ENCODE peak calls at places on chromosomes 11 and 22, in six cellular contexts. X is T-helper 2 cell; T is testis; S is NCI-H526; M is CD8-positive, alpha-beta T cell; J is stomach. C is an unnamed sample.

GRCh38 chr11:19766810-19767209 is 54.2 kb downstream of the NAV2 start:
- DNase-seq in M (no peak), S (no peak), T (no peak), X (no peak), J (no peak), C (no peak)

GRCh38 chr22:19674929-19675253 is 39.4 kb upstream of the SEPTIN5 start:
- DNase-seq in M (no peak), S (no peak), T (no peak), J (no peak), X (no peak), C (no peak)

GRCh38 chr22:28801845-28802594 is 1.7 kb upstream of the XBP1 start:
- DNase-seq in J (peak), M (no peak), S (peak), T (peak), X (no peak), C (no peak)

GRCh38 chr11:66264893-66265292 is 3.5 kb upstream of the RAB1B start:
- DNase-seq in M (peak), X (no peak), S (peak), J (peak), T (no peak), C (no peak)

GRCh38 chr11:35131760-35132159 is 7.2 kb upstream of the CD44 start:
- DNase-seq in T (no peak), X (no peak), S (no peak), J (no peak), M (no peak), C (no peak)

GRCh38 chr11:122696662-122697061 is 41.1 kb downstream of the UBASH3B start:
- DNase-seq in J (no peak), T (no peak), S (no peak), M (peak), X (peak), C (peak)

GRCh38 chr11:15035283-15035682 is 38.1 kb upstream of the CALCB start:
- DNase-seq in T (no peak), M (no peak), S (peak), X (no peak), J (no peak), C (no peak)

GRCh38 chr11:105151936-105152554 is 12.5 kb upstream of the CARD18 start:
- DNase-seq in J (no peak), T (no peak), M (no peak), X (no peak), S (no peak), C (no peak)

GRCh38 chr11:64060861-64061444 is 25.2 kb downstream of the FLRT1 start:
- DNase-seq in J (peak), S (peak), X (peak), T (peak), M (peak), C (no peak)

GRCh38 chr11:75437966-75438659 is 5.1 kb upstream of the KLHL35 start:
- DNase-seq in X (no peak), M (no peak), J (no peak), S (no peak), T (no peak), C (no peak)

GRCh38 chr11:101061606-101062005 is 68.0 kb downstream of the PGR start:
- DNase-seq in J (no peak), T (no peak), X (no peak), S (no peak), M (no peak), C (no peak)

GRCh38 chr11:75204012-75204674 is 36.4 kb upstream of the TPBGL start:
- DNase-seq in T (no peak), X (no peak), S (no peak), M (no peak), J (no peak), C (no peak)

GRCh38 chr11:114738954-114739353 is 60.6 kb downstream of the NXPE2 start:
- DNase-seq in S (peak), M (peak), X (no peak), T (peak), J (peak), C (no peak)

C was measured in activated CD8-positive, alpha-beta memory T cell treated with anti-CD3 and anti-CD28 coated beads for 1 hour.